ENCODE peak calls at places on chromosome 6, in seven cellular contexts. One of them, this sample, is unnamed.

GRCh38 chr6:150006961-150007464 is 18.3 kb downstream of the RAET1L start:
- DNase-seq in right cardiac atrium: no peak
- DNase-seq in DMS 273 treated with DMSO at 0.1 percent for 48 hours: no peak
- DNase-seq in T47D: no peak
- DNase-seq in choroid plexus epithelial cell: peak; percentile 42
- DNase-seq in NCI-H1092 treated with DMSO at 0.1 percent for 48 hours: no peak
- DNase-seq in neural crest cell: no peak
- DNase-seq in this sample: no peak

GRCh38 chr6:92827104-92827503 is 592.3 kb downstream of the EPHA7 start:
- DNase-seq in neural crest cell: no peak
- DNase-seq in NCI-H1092 treated with DMSO at 0.1 percent for 48 hours: no peak
- DNase-seq in DMS 273 treated with DMSO at 0.1 percent for 48 hours: no peak
- DNase-seq in T47D: no peak
- DNase-seq in choroid plexus epithelial cell: no peak
- DNase-seq in right cardiac atrium: no peak
- DNase-seq in this sample: no peak

GRCh38 chr6:51535327-51535726 is 552.1 kb downstream of the PKHD1 start:
- DNase-seq in neural crest cell: no peak
- DNase-seq in choroid plexus epithelial cell: no peak
- DNase-seq in right cardiac atrium: no peak
- DNase-seq in T47D: no peak
- DNase-seq in NCI-H1092 treated with DMSO at 0.1 percent for 48 hours: no peak
- DNase-seq in DMS 273 treated with DMSO at 0.1 percent for 48 hours: no peak
- DNase-seq in this sample: no peak

GRCh38 chr6:3490622-3490980 is 33.8 kb upstream of the SLC22A23 start:
- DNase-seq in neural crest cell: no peak
- DNase-seq in T47D: no peak
- DNase-seq in choroid plexus epithelial cell: no peak
- DNase-seq in right cardiac atrium: no peak
- DNase-seq in DMS 273 treated with DMSO at 0.1 percent for 48 hours: no peak
- DNase-seq in NCI-H1092 treated with DMSO at 0.1 percent for 48 hours: no peak
- DNase-seq in this sample: no peak

GRCh38 chr6:6586671-6587526 is 1.6 kb upstream of the LY86 start:
- DNase-seq in choroid plexus epithelial cell: no peak
- DNase-seq in neural crest cell: no peak
- DNase-seq in NCI-H1092 treated with DMSO at 0.1 percent for 48 hours: no peak
- DNase-seq in DMS 273 treated with DMSO at 0.1 percent for 48 hours: no peak
- DNase-seq in T47D: no peak
- DNase-seq in right cardiac atrium: no peak
- DNase-seq in this sample: no peak

GRCh38 chr6:68343901-68344300 is 291.2 kb upstream of the ADGRB3 start:
- DNase-seq in NCI-H1092 treated with DMSO at 0.1 percent for 48 hours: peak; percentile 39
- DNase-seq in T47D: peak; percentile 47
- DNase-seq in neural crest cell: peak; percentile 22
- DNase-seq in choroid plexus epithelial cell: peak; percentile 74
- DNase-seq in DMS 273 treated with DMSO at 0.1 percent for 48 hours: peak; percentile 30
- DNase-seq in right cardiac atrium: no peak
- DNase-seq in this sample: no peak

GRCh38 chr6:52910091-52910490 is 593 bp upstream of the GSTA3 start:
- DNase-seq in right cardiac atrium: no peak
- DNase-seq in NCI-H1092 treated with DMSO at 0.1 percent for 48 hours: no peak
- DNase-seq in neural crest cell: no peak
- DNase-seq in DMS 273 treated with DMSO at 0.1 percent for 48 hours: no peak
- DNase-seq in choroid plexus epithelial cell: no peak
- DNase-seq in T47D: no peak
- DNase-seq in this sample: no peak

GRCh38 chr6:43009124-43009523 is 4.6 kb downstream of the MEA1 start:
- DNase-seq in T47D: no peak
- DNase-seq in right cardiac atrium: peak; percentile 73
- DNase-seq in NCI-H1092 treated with DMSO at 0.1 percent for 48 hours: peak; percentile 5
- DNase-seq in neural crest cell: peak; percentile 27
- DNase-seq in choroid plexus epithelial cell: peak; percentile 61
- DNase-seq in DMS 273 treated with DMSO at 0.1 percent for 48 hours: no peak
- DNase-seq in this sample: no peak

GRCh38 chr6:145744619-145745018 is 9.3 kb upstream of the EPM2A start:
- DNase-seq in right cardiac atrium: no peak
- DNase-seq in neural crest cell: no peak
- DNase-seq in T47D: no peak
- DNase-seq in NCI-H1092 treated with DMSO at 0.1 percent for 48 hours: no peak
- DNase-seq in DMS 273 treated with DMSO at 0.1 percent for 48 hours: no peak
- DNase-seq in choroid plexus epithelial cell: no peak
- DNase-seq in this sample: no peak

GRCh38 chr6:106360989-106361430 is 493 bp downstream of the CRYBG1 start:
- DNase-seq in DMS 273 treated with DMSO at 0.1 percent for 48 hours: no peak
- DNase-seq in neural crest cell: peak; percentile 2
- DNase-seq in NCI-H1092 treated with DMSO at 0.1 percent for 48 hours: no peak
- DNase-seq in T47D: peak; percentile 15
- DNase-seq in choroid plexus epithelial cell: peak; percentile 2
- DNase-seq in right cardiac atrium: no peak
- DNase-seq in this sample: no peak

GRCh38 chr6:119345114-119345513 is 4.4 kb downstream of the MAN1A1 start:
- DNase-seq in T47D: no peak
- DNase-seq in neural crest cell: no peak
- DNase-seq in choroid plexus epithelial cell: no peak
- DNase-seq in DMS 273 treated with DMSO at 0.1 percent for 48 hours: no peak
- DNase-seq in right cardiac atrium: no peak
- DNase-seq in NCI-H1092 treated with DMSO at 0.1 percent for 48 hours: no peak
- DNase-seq in this sample: no peak

GRCh38 chr6:139062921-139063320 is 34.4 kb downstream of the ABRACL start:
- DNase-seq in NCI-H1092 treated with DMSO at 0.1 percent for 48 hours: no peak
- DNase-seq in neural crest cell: no peak
- DNase-seq in DMS 273 treated with DMSO at 0.1 percent for 48 hours: no peak
- DNase-seq in T47D: no peak
- DNase-seq in choroid plexus epithelial cell: peak; percentile 46
- DNase-seq in right cardiac atrium: no peak
- DNase-seq in this sample: no peak

GRCh38 chr6:27553123-27553904 is 80.4 kb upstream of the ZNF184 start:
- DNase-seq in DMS 273 treated with DMSO at 0.1 percent for 48 hours: peak; percentile 91
- DNase-seq in right cardiac atrium: no peak
- DNase-seq in NCI-H1092 treated with DMSO at 0.1 percent for 48 hours: no peak
- DNase-seq in T47D: no peak
- DNase-seq in neural crest cell: peak; percentile 48
- DNase-seq in choroid plexus epithelial cell: peak; percentile 53
- DNase-seq in this sample: no peak

GRCh38 chr6:22332726-22333125 is 35.9 kb upstream of the PRL start:
- DNase-seq in neural crest cell: no peak
- DNase-seq in DMS 273 treated with DMSO at 0.1 percent for 48 hours: no peak
- DNase-seq in T47D: no peak
- DNase-seq in NCI-H1092 treated with DMSO at 0.1 percent for 48 hours: no peak
- DNase-seq in choroid plexus epithelial cell: no peak
- DNase-seq in right cardiac atrium: no peak
- DNase-seq in this sample: no peak

GRCh38 chr6:24796616-24797290 is 2.0 kb downstream of the ARMH2 start:
- DNase-seq in neural crest cell: no peak
- DNase-seq in NCI-H1092 treated with DMSO at 0.1 percent for 48 hours: no peak
- DNase-seq in choroid plexus epithelial cell: no peak
- DNase-seq in DMS 273 treated with DMSO at 0.1 percent for 48 hours: no peak
- DNase-seq in T47D: no peak
- DNase-seq in right cardiac atrium: no peak
- DNase-seq in this sample: no peak

GRCh38 chr6:19802656-19803055 is 34.5 kb upstream of the ID4 start:
- DNase-seq in choroid plexus epithelial cell: no peak
- DNase-seq in NCI-H1092 treated with DMSO at 0.1 percent for 48 hours: peak; percentile 25
- DNase-seq in neural crest cell: no peak
- DNase-seq in right cardiac atrium: no peak
- DNase-seq in DMS 273 treated with DMSO at 0.1 percent for 48 hours: no peak
- DNase-seq in T47D: no peak
- DNase-seq in this sample: no peak

GRCh38 chr6:130118236-130118635 is 99.9 kb downstream of the L3MBTL3 start:
- DNase-seq in DMS 273 treated with DMSO at 0.1 percent for 48 hours: no peak
- DNase-seq in T47D: no peak
- DNase-seq in right cardiac atrium: no peak
- DNase-seq in neural crest cell: no peak
- DNase-seq in NCI-H1092 treated with DMSO at 0.1 percent for 48 hours: no peak
- DNase-seq in choroid plexus epithelial cell: no peak
- DNase-seq in this sample: no peak

GRCh38 chr6:7996538-7997225 is 67.5 kb downstream of the BLOC1S5 start:
- DNase-seq in DMS 273 treated with DMSO at 0.1 percent for 48 hours: peak; percentile 86
- DNase-seq in right cardiac atrium: no peak
- DNase-seq in NCI-H1092 treated with DMSO at 0.1 percent for 48 hours: no peak
- DNase-seq in choroid plexus epithelial cell: peak; percentile 92
- DNase-seq in neural crest cell: no peak
- DNase-seq in T47D: no peak
- DNase-seq in this sample: no peak

GRCh38 chr6:89221971-89222887 is 5.1 kb upstream of the GABRR1 start:
- DNase-seq in choroid plexus epithelial cell: peak; percentile 24
- DNase-seq in T47D: no peak
- DNase-seq in DMS 273 treated with DMSO at 0.1 percent for 48 hours: no peak
- DNase-seq in NCI-H1092 treated with DMSO at 0.1 percent for 48 hours: no peak
- DNase-seq in right cardiac atrium: no peak
- DNase-seq in neural crest cell: no peak
- DNase-seq in this sample: no peak

GRCh38 chr6:77440206-77440976 is 22.9 kb downstream of the HTR1B start:
- DNase-seq in T47D: no peak
- DNase-seq in NCI-H1092 treated with DMSO at 0.1 percent for 48 hours: no peak
- DNase-seq in right cardiac atrium: no peak
- DNase-seq in choroid plexus epithelial cell: no peak
- DNase-seq in DMS 273 treated with DMSO at 0.1 percent for 48 hours: no peak
- DNase-seq in neural crest cell: no peak
- DNase-seq in this sample: no peak

GRCh38 chr6:163745566-163746400 is 331.3 kb downstream of the QKI start:
- DNase-seq in neural crest cell: peak; percentile 28
- DNase-seq in choroid plexus epithelial cell: peak; percentile 95
- DNase-seq in NCI-H1092 treated with DMSO at 0.1 percent for 48 hours: no peak
- DNase-seq in T47D: no peak
- DNase-seq in DMS 273 treated with DMSO at 0.1 percent for 48 hours: no peak
- DNase-seq in right cardiac atrium: peak; percentile 81
- DNase-seq in this sample: peak; percentile 91

GRCh38 chr6:113315879-113316278 is 541.3 kb upstream of the MARCKS start:
- DNase-seq in neural crest cell: no peak
- DNase-seq in DMS 273 treated with DMSO at 0.1 percent for 48 hours: no peak
- DNase-seq in right cardiac atrium: no peak
- DNase-seq in choroid plexus epithelial cell: peak; percentile 36
- DNase-seq in T47D: no peak
- DNase-seq in NCI-H1092 treated with DMSO at 0.1 percent for 48 hours: no peak
- DNase-seq in this sample: no peak

GRCh38 chr6:112877134-112878100 is 530.3 kb downstream of the RFPL4B start:
- DNase-seq in right cardiac atrium: no peak
- DNase-seq in NCI-H1092 treated with DMSO at 0.1 percent for 48 hours: peak; percentile 3
- DNase-seq in choroid plexus epithelial cell: peak; percentile 92
- DNase-seq in T47D: peak; percentile 11
- DNase-seq in neural crest cell: no peak
- DNase-seq in DMS 273 treated with DMSO at 0.1 percent for 48 hours: no peak
- DNase-seq in this sample: peak; percentile 47

GRCh38 chr6:45645302-45645701 is 267.6 kb upstream of the SUPT3H start:
- DNase-seq in right cardiac atrium: no peak
- DNase-seq in NCI-H1092 treated with DMSO at 0.1 percent for 48 hours: no peak
- DNase-seq in DMS 273 treated with DMSO at 0.1 percent for 48 hours: no peak
- DNase-seq in neural crest cell: no peak
- DNase-seq in choroid plexus epithelial cell: no peak
- DNase-seq in T47D: no peak
- DNase-seq in this sample: no peak

GRCh38 chr6:167501831-167502385 is 177.0 kb downstream of the TTLL2 start:
- DNase-seq in neural crest cell: no peak
- DNase-seq in T47D: no peak
- DNase-seq in NCI-H1092 treated with DMSO at 0.1 percent for 48 hours: peak; percentile 25
- DNase-seq in DMS 273 treated with DMSO at 0.1 percent for 48 hours: peak; percentile 10
- DNase-seq in right cardiac atrium: no peak
- DNase-seq in choroid plexus epithelial cell: peak; percentile 24
- DNase-seq in this sample: no peak

GRCh38 chr6:6825986-6826901 is 237.7 kb downstream of the LY86 start:
- DNase-seq in DMS 273 treated with DMSO at 0.1 percent for 48 hours: no peak
- DNase-seq in choroid plexus epithelial cell: peak; percentile 7
- DNase-seq in NCI-H1092 treated with DMSO at 0.1 percent for 48 hours: peak; percentile 52
- DNase-seq in neural crest cell: no peak
- DNase-seq in T47D: no peak
- DNase-seq in right cardiac atrium: peak; percentile 72
- DNase-seq in this sample: no peak

This sample was measured in kidney epithelial cell.